ENCODE peak calls at places on chromosomes 11 and 22, in seven cellular contexts. M is activated CD4-positive, alpha-beta T cell treated with anti-CD3 and anti-CD28 coated beads, Interleukin-2, amount 50 U/mL, for 1 hour; L is choroid plexus epithelial cell; K is GM12891; X is mammary epithelial cell; C is Caki2; F is AG10803. Z is an unnamed sample.

GRCh38 chr11:117097567-117098268 is 510 bp downstream of the SIK3 start:
- DNase-seq in M (peak; percentile 20), L (peak; percentile 16), K (no peak), X (no peak), C (no peak), F (peak; percentile 18), Z (peak; percentile 26)

GRCh38 chr11:62595124-62595523 is 3.8 kb upstream of the TUT1 start:
- DNase-seq in M (no peak), L (no peak), K (no peak), X (no peak), C (no peak), F (no peak), Z (no peak)

GRCh38 chr11:94782446-94782845 is 14.3 kb downstream of the AMOTL1 start:
- DNase-seq in M (no peak), L (no peak), K (no peak), X (no peak), C (no peak), F (peak; percentile 77), Z (no peak)

GRCh38 chr11:128201006-128201405 is 386.4 kb downstream of the ETS1 start:
- DNase-seq in M (no peak), L (no peak), K (no peak), X (no peak), C (no peak), F (no peak), Z (no peak)

GRCh38 chr11:106061249-106061794 is 15.8 kb downstream of the KBTBD3 start:
- DNase-seq in M (no peak), L (no peak), K (no peak), X (no peak), C (no peak), F (no peak), Z (no peak)

GRCh38 chr11:65357856-65358356 is 3.4 kb downstream of the TIGD3 start:
- DNase-seq in M (no peak), L (no peak), K (no peak), X (no peak), C (no peak), F (no peak), Z (no peak)

GRCh38 chr11:88523362-88524028 is 186.0 kb upstream of the CTSC start:
- DNase-seq in M (no peak), L (peak; percentile 43), K (no peak), X (no peak), C (no peak), F (peak; percentile 61), Z (no peak)

GRCh38 chr11:102139081-102139498 is 28.8 kb downstream of the YAP1 start:
- DNase-seq in M (no peak), L (peak; percentile 78), K (no peak), X (peak; percentile 82), C (no peak), F (peak; percentile 82), Z (no peak)

GRCh38 chr22:50275181-50276055 is 5.2 kb upstream of the MAPK11 start:
- DNase-seq in M (no peak), L (no peak), K (no peak), X (no peak), C (no peak), F (no peak), Z (no peak)

GRCh38 chr11:114799524-114799923 is 121.2 kb downstream of the NXPE2 start:
- DNase-seq in M (no peak), L (no peak), K (no peak), X (no peak), C (no peak), F (no peak), Z (no peak)

GRCh38 chr22:42419328-42419881 is 12.8 kb downstream of the NFAM1 start:
- DNase-seq in M (no peak), L (no peak), K (peak; percentile 55), X (no peak), C (no peak), F (no peak), Z (no peak)

GRCh38 chr22:22201185-22201924 is 43.2 kb upstream of the VPREB1 start:
- DNase-seq in M (peak; percentile 69), L (peak; percentile 71), K (peak; percentile 53), X (no peak), C (no peak), F (no peak), Z (peak; percentile 29)

GRCh38 chr11:27248430-27249207 is 114.4 kb downstream of the CCDC34 start:
- DNase-seq in M (no peak), L (peak; percentile 33), K (no peak), X (no peak), C (no peak), F (no peak), Z (no peak)

GRCh38 chr22:46373838-46374662 is 38.5 kb downstream of the TRMU start:
- DNase-seq in M (no peak), L (no peak), K (peak; percentile 60), X (no peak), C (peak; percentile 87), F (no peak), Z (peak; percentile 35)

GRCh38 chr11:47607380-47607779 is 13.2 kb upstream of the C1QTNF4 start:
- DNase-seq in M (no peak), L (peak; percentile 94), K (no peak), X (peak; percentile 30), C (no peak), F (peak; percentile 91), Z (no peak)

GRCh38 chr11:1825785-1826451 is 8.9 kb upstream of the SYT8 start:
- DNase-seq in M (no peak), L (no peak), K (no peak), X (no peak), C (no peak), F (no peak), Z (no peak)

GRCh38 chr11:117657801-117658200 is 139.2 kb downstream of the DSCAML1 start:
- DNase-seq in M (no peak), L (no peak), K (no peak), X (no peak), C (no peak), F (no peak), Z (no peak)

GRCh38 chr11:76670475-76671235 is at the start of gene LRRC32:
- DNase-seq in M (no peak), L (peak; percentile 42), K (no peak), X (no peak), C (no peak), F (no peak), Z (no peak)

GRCh38 chr11:26025680-26026079 is 306.2 kb upstream of the ANO3 start:
- DNase-seq in M (no peak), L (peak; percentile 41), K (no peak), X (peak; percentile 4), C (no peak), F (no peak), Z (no peak)

GRCh38 chr11:95925011-95925410 is 1.1 kb upstream of the MTMR2 start:
- DNase-seq in M (no peak), L (peak; percentile 68), K (no peak), X (peak; percentile 80), C (peak; percentile 65), F (peak; percentile 12), Z (no peak)

GRCh38 chr22:23183107-23183698 is 2.9 kb downstream of the BCR start:
- DNase-seq in M (no peak), L (peak; percentile 76), K (no peak), X (peak; percentile 39), C (no peak), F (peak; percentile 66), Z (no peak)

GRCh38 chr11:93169950-93170561 is 27.7 kb downstream of the SLC36A4 start:
- DNase-seq in M (no peak), L (peak; percentile 80), K (no peak), X (peak; percentile 18), C (peak; percentile 1), F (peak; percentile 12), Z (no peak)

GRCh38 chr22:36002861-36003260 is 25.8 kb downstream of the RBFOX2 start:
- DNase-seq in M (no peak), L (no peak), K (no peak), X (no peak), C (no peak), F (no peak), Z (no peak)

GRCh38 chr22:40462195-40462988 is 92.0 kb downstream of the SGSM3 start:
- DNase-seq in M (peak; percentile 17), L (no peak), K (no peak), X (no peak), C (no peak), F (no peak), Z (peak; percentile 15)

Z was measured in central memory CD4-positive, alpha-beta T cell.